ENCODE peak calls at places on chromosomes 11 and 22, in five cellular contexts. One of them, this sample, is unnamed.

GRCh38 chr22:20438066-20438677 is 547 bp upstream of the SCARF2 start:
- DNase-seq in germinal center: no peak
- DNase-seq in mesenchymal stem cell: peak
- DNase-seq in right lobe of liver: no peak
- DNase-seq in neural progenitor cell: peak
- DNase-seq in this sample: no peak

GRCh38 chr22:27788889-27789288 is 12.7 kb downstream of the MN1 start:
- DNase-seq in germinal center: no peak
- DNase-seq in mesenchymal stem cell: no peak
- DNase-seq in right lobe of liver: no peak
- DNase-seq in neural progenitor cell: no peak
- DNase-seq in this sample: no peak

GRCh38 chr11:96207459-96208449 is 135.2 kb downstream of the MAML2 start:
- DNase-seq in germinal center: no peak
- DNase-seq in mesenchymal stem cell: peak
- DNase-seq in right lobe of liver: no peak
- DNase-seq in neural progenitor cell: no peak
- DNase-seq in this sample: no peak

GRCh38 chr11:2708151-2708581 is 8.4 kb upstream of the KCNQ1OT1 start:
- DNase-seq in germinal center: no peak
- DNase-seq in mesenchymal stem cell: no peak
- DNase-seq in right lobe of liver: no peak
- DNase-seq in neural progenitor cell: no peak
- DNase-seq in this sample: no peak

GRCh38 chr11:46247664-46248063 is 29.8 kb upstream of the CREB3L1 start:
- DNase-seq in germinal center: no peak
- DNase-seq in mesenchymal stem cell: peak
- DNase-seq in right lobe of liver: no peak
- DNase-seq in neural progenitor cell: peak
- DNase-seq in this sample: no peak

GRCh38 chr11:823441-824291 is 4.1 kb upstream of the CRACR2B start:
- DNase-seq in germinal center: no peak
- DNase-seq in mesenchymal stem cell: no peak
- DNase-seq in right lobe of liver: no peak
- DNase-seq in neural progenitor cell: no peak
- DNase-seq in this sample: no peak

GRCh38 chr11:75195164-75195962 is 44.5 kb downstream of the SLCO2B1 start:
- DNase-seq in germinal center: no peak
- DNase-seq in mesenchymal stem cell: no peak
- DNase-seq in right lobe of liver: peak
- DNase-seq in neural progenitor cell: no peak
- DNase-seq in this sample: no peak

GRCh38 chr22:30305519-30305905 is 16.2 kb upstream of the CASTOR1 start:
- DNase-seq in germinal center: peak
- DNase-seq in mesenchymal stem cell: peak
- DNase-seq in right lobe of liver: no peak
- DNase-seq in neural progenitor cell: no peak
- DNase-seq in this sample: peak

GRCh38 chr22:44465563-44465962 is 32.5 kb downstream of the RTL6 start:
- DNase-seq in germinal center: no peak
- DNase-seq in mesenchymal stem cell: no peak
- DNase-seq in right lobe of liver: no peak
- DNase-seq in neural progenitor cell: no peak
- DNase-seq in this sample: no peak